ENCODE peak calls at places on chromosomes 5 and 9, in nine cellular contexts. P is esophagus squamous epithelium; O is sigmoid colon; T is aorta; F is right cardiac atrium; J is PC-9; Z is CD8-positive, alpha-beta memory T cell; E is H1; L is neuronal stem cell. U is an unnamed sample.

GRCh38 chr5:179274321-179275315 is 70.6 kb downstream of the ADAMTS2 start:
- DNase-seq in F (no peak), Z (no peak), L (no peak), J (no peak), O (peak; percentile 60), E (no peak), T (peak; percentile 37), P (no peak), U (peak; percentile 24)

GRCh38 chr5:24642022-24642421 is 2.8 kb downstream of the CDH10 start:
- DNase-seq in T (no peak), O (no peak), E (no peak), P (no peak), F (no peak), J (no peak), L (no peak), Z (no peak), U (no peak)

GRCh38 chr9:98962861-98963260 is 19.2 kb downstream of the COL15A1 start:
- DNase-seq in E (no peak), F (no peak), T (no peak), O (no peak), J (no peak), Z (no peak), P (no peak), L (no peak), U (no peak)

GRCh38 chr9:4301971-4302427 is 2.1 kb upstream of the GLIS3 start:
- DNase-seq in J (peak; percentile 75), L (no peak), P (no peak), F (peak; percentile 82), T (peak; percentile 90), O (peak; percentile 68), E (no peak), Z (no peak), U (no peak)

GRCh38 chr5:135208555-135209494 is 174.8 kb upstream of the PITX1 start:
- DNase-seq in P (no peak), F (peak; percentile 35), E (peak; percentile 39), Z (no peak), T (peak; percentile 83), J (peak; percentile 77), L (no peak), O (peak; percentile 79), U (peak; percentile 64)

GRCh38 chr9:89138463-89139390 is 39.9 kb downstream of the SHC3 start:
- DNase-seq in J (peak; percentile 75), E (no peak), T (no peak), L (no peak), F (no peak), O (no peak), Z (no peak), P (no peak), U (no peak)

GRCh38 chr9:132832171-132832570 is 45.9 kb downstream of the AK8 start:
- DNase-seq in E (no peak), J (no peak), P (no peak), T (no peak), O (peak; percentile 26), Z (no peak), F (no peak), L (no peak), U (no peak)

GRCh38 chr5:122704247-122705036 is 70.4 kb upstream of the SNX2 start:
- DNase-seq in T (no peak), P (no peak), Z (no peak), F (no peak), J (no peak), L (no peak), O (no peak), E (no peak), U (no peak)

GRCh38 chr5:159094745-159095144 is 5.0 kb downstream of the EBF1 start:
- DNase-seq in E (no peak), Z (no peak), F (peak; percentile 89), T (peak; percentile 88), O (peak; percentile 92), P (no peak), L (no peak), J (no peak), U (peak; percentile 81)

GRCh38 chr5:166581827-166582226 is 1709.6 kb upstream of the WWC1 start:
- DNase-seq in T (no peak), O (no peak), J (no peak), P (no peak), L (no peak), F (no peak), Z (no peak), E (no peak), U (no peak)
- H3K9me3 ChIP-seq in T (no peaks in the 10 kb centered on the region), O (no peaks in the 10 kb centered on the region), J (no peaks in the 10 kb centered on the region), P (no peaks in the 10 kb centered on the region), L (no peaks in the 10 kb centered on the region), F (no peaks in the 10 kb centered on the region), Z (no peaks in the 10 kb centered on the region), E (peaks cover 4% of the 10 kb centered on the region), U (no peaks in the 10 kb centered on the region)

DNA sequence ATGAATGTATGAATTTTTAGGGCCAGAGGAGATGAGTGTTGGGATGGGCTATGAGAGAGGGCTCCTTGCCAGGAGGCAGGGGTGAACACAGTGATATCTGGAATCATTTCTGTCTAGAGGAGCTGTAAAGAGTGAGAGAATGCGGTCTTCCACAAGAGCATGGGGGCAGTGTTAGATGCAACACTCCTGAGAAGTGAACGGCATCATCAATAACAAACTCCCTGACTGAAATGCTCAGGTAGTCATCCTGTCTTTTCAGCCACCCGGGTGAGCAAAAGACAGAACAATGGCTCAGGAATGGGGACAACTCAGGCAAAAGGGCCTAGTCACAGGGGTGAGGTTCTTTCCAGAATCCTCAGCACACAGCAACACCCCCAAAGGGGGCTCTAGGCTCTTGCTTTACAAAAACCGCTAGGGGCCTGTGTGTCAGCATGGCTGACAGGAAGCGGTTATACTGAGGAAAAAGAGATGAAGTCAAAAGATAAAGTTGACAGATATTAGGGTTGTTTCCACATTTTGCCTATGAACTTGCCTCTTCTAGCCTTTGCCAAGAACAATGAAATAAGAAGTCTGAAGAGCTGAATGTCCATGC is 104.6 kb upstream of the LRRTM2 start:
- DNase-seq in F (no peak), Z (peak; percentile 2), T (no peak), O (no peak), E (peak; percentile 37), J (no peak), P (no peak), L (no peak), U (no peak)
- H3K4me1 ChIP-seq in F (peaks cover 6% of the 10 kb centered on the region), Z (peaks cover 30% of the 10 kb centered on the region), T (peaks cover 7% of the 10 kb centered on the region), O (peaks cover 9% of the 10 kb centered on the region), E (no peaks in the 10 kb centered on the region), J (no peaks in the 10 kb centered on the region), P (peaks cover 16% of the 10 kb centered on the region), L (peaks cover 2% of the 10 kb centered on the region), U (peaks cover 21% of the 10 kb centered on the region)

DNA sequence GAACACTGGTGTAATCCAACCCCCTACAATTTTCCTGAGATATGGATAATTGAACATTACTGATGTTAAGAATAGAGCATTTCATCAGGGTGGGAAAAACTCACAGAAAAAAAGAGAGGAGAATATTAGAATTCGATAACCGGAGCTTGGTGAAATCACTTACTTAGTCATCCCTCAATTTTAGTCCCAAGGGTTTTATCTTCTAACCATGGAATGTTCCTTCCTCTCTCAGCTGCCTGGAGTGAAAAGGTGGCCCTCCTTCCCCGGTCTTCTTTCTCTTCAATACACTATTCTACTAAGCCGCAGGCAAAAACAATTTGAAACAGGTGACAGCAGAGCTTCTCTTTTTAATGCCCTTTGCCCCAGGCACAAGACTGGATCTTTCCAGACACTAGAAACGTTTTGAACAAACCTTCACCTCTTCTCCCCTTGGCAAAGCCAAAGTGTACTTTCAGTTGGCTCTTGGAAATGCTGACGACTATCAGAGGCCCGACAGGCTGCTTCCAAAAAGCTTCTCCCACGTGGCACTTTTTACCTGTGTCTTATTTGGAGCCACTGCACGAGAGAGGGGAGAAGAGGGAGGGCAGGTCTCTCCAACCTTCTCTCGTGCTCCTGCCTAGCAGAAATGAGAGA is 543.9 kb downstream of the TLE1 start:
- DNase-seq in L (no peak), J (no peak), Z (no peak), T (no peak), O (no peak), F (no peak), P (no peak), E (no peak), U (no peak)
- H3K4me3 ChIP-seq in L (no peak overlapping the region), J (no peak overlapping the region), Z (no peak overlapping the region), T (no peak overlapping the region), O (no peak overlapping the region), F (no peak overlapping the region), P (no peak overlapping the region), E (no peak overlapping the region), U (no peak overlapping the region)

GRCh38 chr5:28602429-28602828 is 1564.0 kb upstream of the CDH9 start:
- DNase-seq in L (no peak), T (no peak), E (no peak), J (no peak), Z (no peak), F (no peak), O (no peak), P (no peak), U (no peak)
- H3K9me3 ChIP-seq in L (no peaks in the 10 kb centered on the region), T (no peaks in the 10 kb centered on the region), E (no peaks in the 10 kb centered on the region), J (no peaks in the 10 kb centered on the region), Z (no peaks in the 10 kb centered on the region), F (peaks cover 5% of the 10 kb centered on the region), O (no peaks in the 10 kb centered on the region), P (no peaks in the 10 kb centered on the region), U (peaks cover 45% of the 10 kb centered on the region)

GRCh38 chr5:10581424-10581748 is 17.5 kb downstream of the ANKRD33B start:
- DNase-seq in J (peak; percentile 52), E (no peak), Z (no peak), P (no peak), L (no peak), F (no peak), T (no peak), O (no peak), U (no peak)
- H3K4me1 ChIP-seq in J (peaks cover 24% of the 10 kb centered on the region), E (no peaks in the 10 kb centered on the region), Z (no peaks in the 10 kb centered on the region), P (peaks cover 33% of the 10 kb centered on the region), L (peaks cover 8% of the 10 kb centered on the region), F (peaks cover 12% of the 10 kb centered on the region), T (no peaks in the 10 kb centered on the region), O (no peaks in the 10 kb centered on the region), U (peaks cover 49% of the 10 kb centered on the region)

GRCh38 chr5:35924950-35925722 is 13.3 kb downstream of the CAPSL start:
- DNase-seq in Z (peak; percentile 65), J (no peak), E (peak; percentile 79), O (peak; percentile 68), F (peak; percentile 30), T (peak; percentile 71), L (peak; percentile 48), P (no peak), U (peak; percentile 91)
- H3K4me3 ChIP-seq in Z (peak overlapping the region; percentile 33), J (no peak overlapping the region), E (no peak overlapping the region), O (no peak overlapping the region), F (no peak overlapping the region), T (no peak overlapping the region), L (no peak overlapping the region), P (no peak overlapping the region), U (no peak overlapping the region)

GRCh38 chr5:89580976-89581375 is 698.0 kb upstream of the MEF2C start:
- DNase-seq in J (no peak), P (no peak), T (no peak), O (no peak), Z (no peak), L (no peak), E (no peak), F (no peak), U (no peak)

GRCh38 chr5:89582768-89583339 is 699.9 kb upstream of the MEF2C start:
- DNase-seq in L (no peak), Z (no peak), T (no peak), O (no peak), F (no peak), E (no peak), J (no peak), P (no peak), U (no peak)

GRCh38 chr5:89583534-89583933 is 700.5 kb upstream of the MEF2C start:
- DNase-seq in P (no peak), F (no peak), J (no peak), L (no peak), T (no peak), O (no peak), Z (no peak), E (no peak), U (no peak)

GRCh38 chr5:89584339-89584956 is 701.5 kb upstream of the MEF2C start:
- DNase-seq in L (no peak), T (no peak), E (no peak), Z (no peak), P (no peak), O (no peak), J (peak; percentile 39), F (no peak), U (no peak)
- H3K9me3 ChIP-seq in L (no peaks in the 10 kb centered on the region), T (no peaks in the 10 kb centered on the region), E (no peaks in the 10 kb centered on the region), Z (no peaks in the 10 kb centered on the region), P (no peaks in the 10 kb centered on the region), O (no peaks in the 10 kb centered on the region), J (no peaks in the 10 kb centered on the region), F (no peaks in the 10 kb centered on the region), U (peaks cover 8% of the 10 kb centered on the region)

U was measured in spleen.